ENCODE peak calls at places on chromosomes 3 and 15, in six cellular contexts. G, E, F, N, U and M are unnamed samples.

GRCh38 chr3:157103280-157103679 is 56.7 kb downstream of the CCNL1 start:
- DNase-seq in G (no peak), E (no peak), F (no peak), N (no peak), U (no peak), M (no peak)

GRCh38 chr3:71332813-71333212 is 250.7 kb downstream of the FOXP1 start:
- DNase-seq in G (no peak), E (no peak), F (no peak), N (no peak), U (no peak), M (no peak)

GRCh38 chr3:47496892-47497291 is 16.6 kb downstream of the ELP6 start:
- DNase-seq in G (no peak), E (no peak), F (no peak), N (no peak), U (no peak), M (no peak)

GRCh38 chr3:104908761-104909160 is 457.9 kb upstream of the ALCAM start:
- DNase-seq in G (peak; percentile 25), E (no peak), F (no peak), N (peak; percentile 74), U (no peak), M (no peak)

GRCh38 chr3:55206000-55206399 is 278.1 kb upstream of the LRTM1 start:
- DNase-seq in G (no peak), E (no peak), F (no peak), N (no peak), U (no peak), M (no peak)

GRCh38 chr3:128083980-128084674 is 31.9 kb downstream of the SEC61A1 start:
- DNase-seq in G (peak; percentile 67), E (no peak), F (no peak), N (no peak), U (no peak), M (no peak)

GRCh38 chr3:59818033-59818936 is 768.5 kb upstream of the CFAP20DC start:
- DNase-seq in G (peak; percentile 99), E (peak; percentile 79), F (no peak), N (no peak), U (no peak), M (no peak)

GRCh38 chr3:67362686-67363085 is 291.7 kb downstream of the SUCLG2 start:
- DNase-seq in G (peak; percentile 63), E (no peak), F (no peak), N (peak; percentile 8), U (no peak), M (no peak)

GRCh38 chr3:12187448-12188327 is 29.0 kb upstream of the TIMP4 start:
- DNase-seq in G (peak; percentile 78), E (no peak), F (no peak), N (no peak), U (no peak), M (no peak)

GRCh38 chr3:9781978-9782575 is 10.2 kb downstream of the TADA3 start:
- DNase-seq in G (no peak), E (no peak), F (no peak), N (no peak), U (no peak), M (no peak)

GRCh38 chr3:127690823-127691452 is 18.2 kb downstream of the ABTB1 start:
- DNase-seq in G (peak; percentile 68), E (peak; percentile 61), F (no peak), N (peak; percentile 50), U (peak; percentile 45), M (peak; percentile 73)

GRCh38 chr15:31302778-31303433 is 23.7 kb upstream of the KLF13 start:
- DNase-seq in G (no peak), E (no peak), F (no peak), N (peak; percentile 54), U (no peak), M (no peak)

GRCh38 chr3:168341965-168342719 is 246.4 kb upstream of the GOLIM4 start:
- DNase-seq in G (no peak), E (no peak), F (no peak), N (peak; percentile 37), U (no peak), M (no peak)

GRCh38 chr15:78977091-78977571 is 32.3 kb upstream of the CTSH start:
- DNase-seq in G (no peak), E (no peak), F (no peak), N (no peak), U (no peak), M (no peak)